ENCODE peak calls at places on chromosomes 3 and 15, in eight cellular contexts. E is fibroblast of lung, V is GM13977, A is ACHN, B is fibroblast of mammary gland, H is cardiac fibroblast, S is H1, Z is heart left ventricle. G is an unnamed sample.

GRCh38 chr3:113557374-113557773 is 25.0 kb downstream of the SIDT1 start:
- DNase-seq in E (peak), V (no peak), A (peak), B (peak), H (peak), S (no peak), Z (no peak), G (no peak)

GRCh38 chr3:107524214-107525100 is 1.7 kb downstream of the BBX start:
- DNase-seq in E (peak), V (peak), A (peak), B (peak), H (peak), S (no peak), Z (peak), G (peak)

GRCh38 chr15:58340176-58340575 is 91.6 kb upstream of the LIPC start:
- DNase-seq in E (peak), V (no peak), A (no peak), B (peak), H (peak), S (no peak), Z (no peak), G (no peak)

GRCh38 chr15:44087578-44088190 is 107.4 kb downstream of the FRMD5 start:
- DNase-seq in E (peak), V (no peak), A (peak), B (peak), H (peak), S (no peak), Z (no peak), G (no peak)

GRCh38 chr3:14439501-14440167 is 37.2 kb downstream of the SLC6A6 start:
- DNase-seq in E (peak), V (no peak), A (no peak), B (no peak), H (peak), S (no peak), Z (peak), G (peak)

GRCh38 chr3:167705840-167706239 is 28.9 kb downstream of the PDCD10 start:
- DNase-seq in E (peak), V (no peak), A (no peak), B (peak), H (peak), S (no peak), Z (no peak), G (no peak)

GRCh38 chr3:172040078-172040975 is 949 bp downstream of the FNDC3B start:
- DNase-seq in E (peak), V (peak), A (peak), B (peak), H (peak), S (no peak), Z (peak), G (peak)

GRCh38 chr15:70778258-70779076 is 15.1 kb upstream of the UACA start:
- DNase-seq in E (peak), V (no peak), A (no peak), B (peak), H (peak), S (no peak), Z (no peak), G (no peak)

G was measured in osteocyte.